ENCODE peak calls at places on chromosomes 16 and 17, in eight cellular contexts. H is T-helper 2 cell; V is GM19239; A is ACHN; O is effector CD8-positive, alpha-beta T cell; L is H7; X is epithelial cell of esophagus; J is cardiac fibroblast. E is an unnamed sample.

GRCh38 chr17:67624886-67625656 is 92.7 kb upstream of the NOL11 start:
- DNase-seq in X (no peak), J (no peak), H (no peak), A (no peak), L (peak; percentile 59), O (no peak), V (no peak), E (no peak)

GRCh38 chr17:2222901-2223616 is 80.5 kb downstream of the SMG6 start:
- DNase-seq in A (no peak), O (peak; percentile 2), V (peak; percentile 15), L (no peak), H (no peak), X (peak; percentile 72), J (peak; percentile 74), E (peak; percentile 59)

GRCh38 chr16:22318690-22319358 is 21.6 kb downstream of the POLR3E start:
- DNase-seq in V (peak; percentile 29), J (peak; percentile 50), H (peak; percentile 45), X (peak; percentile 55), L (peak; percentile 85), A (peak; percentile 68), O (peak; percentile 50), E (peak; percentile 50)

GRCh38 chr17:17782425-17783120 is 54.2 kb downstream of the SREBF1 start:
- DNase-seq in V (no peak), L (peak; percentile 88), O (no peak), X (no peak), A (peak; percentile 28), J (no peak), H (no peak), E (no peak)

GRCh38 chr17:64103751-64104364 is 26.1 kb downstream of the ERN1 start:
- DNase-seq in H (no peak), V (no peak), X (peak; percentile 56), L (no peak), J (peak; percentile 78), O (no peak), A (peak; percentile 39), E (no peak)

GRCh38 chr16:67270931-67271338 is 8.4 kb upstream of the PLEKHG4 start:
- DNase-seq in J (no peak), H (no peak), A (no peak), L (no peak), O (no peak), X (no peak), V (no peak), E (no peak)

GRCh38 chr17:40157972-40158371 is 17.6 kb downstream of the CASC3 start:
- DNase-seq in V (no peak), X (peak; percentile 51), H (no peak), L (no peak), J (no peak), A (no peak), O (no peak), E (no peak)

GRCh38 chr17:66337866-66338472 is 35.6 kb downstream of the PRKCA start:
- DNase-seq in L (no peak), O (no peak), V (no peak), J (no peak), X (no peak), H (no peak), A (no peak), E (no peak)

GRCh38 chr17:9115446-9116265 is 94.3 kb downstream of the NTN1 start:
- DNase-seq in O (no peak), L (peak; percentile 90), H (no peak), A (peak; percentile 52), V (no peak), J (peak; percentile 54), X (no peak), E (peak; percentile 18)

GRCh38 chr16:81817789-81818304 is 38.8 kb downstream of the PLCG2 start:
- DNase-seq in V (no peak), A (no peak), X (no peak), L (no peak), H (no peak), J (no peak), O (no peak), E (no peak)

E was measured in activated gamma-delta T cell treated with anti-CD3 and anti-CD28 coated beads, Interleukin-2, amount 50 U/mL, for 16 hours.